ENCODE peak calls at places on chromosomes 11 and 22, in seven cellular contexts. One of them, this sample, is unnamed.

GRCh38 chr11:22115470-22116037 is 77.3 kb upstream of the ANO5 start:
- DNase-seq in body of pancreas: no peak
- DNase-seq in keratinocyte: no peak
- DNase-seq in thoracic aorta: no peak
- DNase-seq in AG09309: no peak
- DNase-seq in ovary: no peak
- DNase-seq in adrenal gland: no peak
- DNase-seq in this sample: no peak

GRCh38 chr22:25814685-25815084 is 72.7 kb downstream of the MYO18B start:
- DNase-seq in body of pancreas: no peak
- DNase-seq in keratinocyte: no peak
- DNase-seq in thoracic aorta: no peak
- DNase-seq in AG09309: no peak
- DNase-seq in ovary: no peak
- DNase-seq in adrenal gland: no peak
- DNase-seq in this sample: no peak

GRCh38 chr22:50699001-50699753 is 26.6 kb downstream of the SHANK3 start:
- DNase-seq in body of pancreas: no peak
- DNase-seq in keratinocyte: no peak
- DNase-seq in thoracic aorta: no peak
- DNase-seq in AG09309: no peak
- DNase-seq in ovary: peak; percentile 5
- DNase-seq in adrenal gland: peak; percentile 5
- DNase-seq in this sample: no peak

GRCh38 chr11:65785329-65786007 is 1.4 kb upstream of the OVOL1 start:
- DNase-seq in body of pancreas: no peak
- DNase-seq in keratinocyte: no peak
- DNase-seq in thoracic aorta: no peak
- DNase-seq in AG09309: no peak
- DNase-seq in ovary: no peak
- DNase-seq in adrenal gland: no peak
- DNase-seq in this sample: no peak

GRCh38 chr11:72263363-72263762 is 19.4 kb upstream of the PHOX2A start:
- DNase-seq in body of pancreas: no peak
- DNase-seq in keratinocyte: no peak
- DNase-seq in thoracic aorta: no peak
- DNase-seq in AG09309: peak; percentile 23
- DNase-seq in ovary: no peak
- DNase-seq in adrenal gland: no peak
- DNase-seq in this sample: no peak

GRCh38 chr11:76768091-76769047 is 14.8 kb upstream of the TSKU start:
- DNase-seq in body of pancreas: no peak
- DNase-seq in keratinocyte: no peak
- DNase-seq in thoracic aorta: no peak
- DNase-seq in AG09309: no peak
- DNase-seq in ovary: no peak
- DNase-seq in adrenal gland: no peak
- DNase-seq in this sample: no peak

GRCh38 chr11:78265326-78265725 is 76.6 kb downstream of the USP35 start:
- DNase-seq in body of pancreas: no peak
- DNase-seq in keratinocyte: no peak
- DNase-seq in thoracic aorta: no peak
- DNase-seq in AG09309: no peak
- DNase-seq in ovary: no peak
- DNase-seq in adrenal gland: no peak
- DNase-seq in this sample: no peak

GRCh38 chr11:36385121-36385530 is 89.0 kb downstream of the PRR5L start:
- DNase-seq in body of pancreas: no peak
- DNase-seq in keratinocyte: no peak
- DNase-seq in thoracic aorta: no peak
- DNase-seq in AG09309: no peak
- DNase-seq in ovary: no peak
- DNase-seq in adrenal gland: no peak
- DNase-seq in this sample: no peak

GRCh38 chr11:5237384-5237783 is 3.1 kb upstream of the HBD start:
- DNase-seq in body of pancreas: no peak
- DNase-seq in keratinocyte: no peak
- DNase-seq in thoracic aorta: no peak
- DNase-seq in AG09309: no peak
- DNase-seq in ovary: no peak
- DNase-seq in adrenal gland: no peak
- DNase-seq in this sample: no peak

GRCh38 chr22:44405661-44406060 is 92.4 kb downstream of the RTL6 start:
- DNase-seq in body of pancreas: no peak
- DNase-seq in keratinocyte: no peak
- DNase-seq in thoracic aorta: no peak
- DNase-seq in AG09309: no peak
- DNase-seq in ovary: no peak
- DNase-seq in adrenal gland: no peak
- DNase-seq in this sample: no peak

GRCh38 chr11:66880484-66881211 is 23.8 kb downstream of the LRFN4 start:
- DNase-seq in body of pancreas: no peak
- DNase-seq in keratinocyte: peak; percentile 71
- DNase-seq in thoracic aorta: no peak
- DNase-seq in AG09309: no peak
- DNase-seq in ovary: peak; percentile 21
- DNase-seq in adrenal gland: no peak
- DNase-seq in this sample: no peak

GRCh38 chr22:47623056-47623739 is 860.7 kb downstream of the TBC1D22A start:
- DNase-seq in body of pancreas: no peak
- DNase-seq in keratinocyte: no peak
- DNase-seq in thoracic aorta: no peak
- DNase-seq in AG09309: no peak
- DNase-seq in ovary: no peak
- DNase-seq in adrenal gland: no peak
- DNase-seq in this sample: no peak

GRCh38 chr22:23068096-23068831 is 2.1 kb upstream of the GNAZ start:
- DNase-seq in body of pancreas: peak; percentile 14
- DNase-seq in keratinocyte: no peak
- DNase-seq in thoracic aorta: no peak
- DNase-seq in AG09309: no peak
- DNase-seq in ovary: no peak
- DNase-seq in adrenal gland: peak; percentile 5
- DNase-seq in this sample: no peak

GRCh38 chr11:67504023-67504949 is 877 bp downstream of the PITPNM1 start:
- DNase-seq in body of pancreas: peak; percentile 39
- DNase-seq in keratinocyte: no peak
- DNase-seq in thoracic aorta: no peak
- DNase-seq in AG09309: no peak
- DNase-seq in ovary: no peak
- DNase-seq in adrenal gland: peak; percentile 61
- DNase-seq in this sample: peak; percentile 37

GRCh38 chr11:103085758-103086365 is 6.1 kb downstream of the DCUN1D5 start:
- DNase-seq in body of pancreas: no peak
- DNase-seq in keratinocyte: no peak
- DNase-seq in thoracic aorta: no peak
- DNase-seq in AG09309: no peak
- DNase-seq in ovary: no peak
- DNase-seq in adrenal gland: no peak
- DNase-seq in this sample: no peak

GRCh38 chr11:18754308-18754707 is 28.3 kb upstream of the IGSF22 start:
- DNase-seq in body of pancreas: no peak
- DNase-seq in keratinocyte: no peak
- DNase-seq in thoracic aorta: no peak
- DNase-seq in AG09309: no peak
- DNase-seq in ovary: no peak
- DNase-seq in adrenal gland: no peak
- DNase-seq in this sample: no peak

GRCh38 chr22:46058591-46059519 is 81.9 kb upstream of the WNT7B start:
- DNase-seq in body of pancreas: peak; percentile 16
- DNase-seq in keratinocyte: no peak
- DNase-seq in thoracic aorta: no peak
- DNase-seq in AG09309: no peak
- DNase-seq in ovary: peak; percentile 46
- DNase-seq in adrenal gland: peak; percentile 13
- DNase-seq in this sample: no peak

GRCh38 chr22:20008221-20008995 is 8.2 kb downstream of the ARVCF start:
- DNase-seq in body of pancreas: no peak
- DNase-seq in keratinocyte: no peak
- DNase-seq in thoracic aorta: no peak
- DNase-seq in AG09309: no peak
- DNase-seq in ovary: peak; percentile 5
- DNase-seq in adrenal gland: no peak
- DNase-seq in this sample: no peak

DNA sequence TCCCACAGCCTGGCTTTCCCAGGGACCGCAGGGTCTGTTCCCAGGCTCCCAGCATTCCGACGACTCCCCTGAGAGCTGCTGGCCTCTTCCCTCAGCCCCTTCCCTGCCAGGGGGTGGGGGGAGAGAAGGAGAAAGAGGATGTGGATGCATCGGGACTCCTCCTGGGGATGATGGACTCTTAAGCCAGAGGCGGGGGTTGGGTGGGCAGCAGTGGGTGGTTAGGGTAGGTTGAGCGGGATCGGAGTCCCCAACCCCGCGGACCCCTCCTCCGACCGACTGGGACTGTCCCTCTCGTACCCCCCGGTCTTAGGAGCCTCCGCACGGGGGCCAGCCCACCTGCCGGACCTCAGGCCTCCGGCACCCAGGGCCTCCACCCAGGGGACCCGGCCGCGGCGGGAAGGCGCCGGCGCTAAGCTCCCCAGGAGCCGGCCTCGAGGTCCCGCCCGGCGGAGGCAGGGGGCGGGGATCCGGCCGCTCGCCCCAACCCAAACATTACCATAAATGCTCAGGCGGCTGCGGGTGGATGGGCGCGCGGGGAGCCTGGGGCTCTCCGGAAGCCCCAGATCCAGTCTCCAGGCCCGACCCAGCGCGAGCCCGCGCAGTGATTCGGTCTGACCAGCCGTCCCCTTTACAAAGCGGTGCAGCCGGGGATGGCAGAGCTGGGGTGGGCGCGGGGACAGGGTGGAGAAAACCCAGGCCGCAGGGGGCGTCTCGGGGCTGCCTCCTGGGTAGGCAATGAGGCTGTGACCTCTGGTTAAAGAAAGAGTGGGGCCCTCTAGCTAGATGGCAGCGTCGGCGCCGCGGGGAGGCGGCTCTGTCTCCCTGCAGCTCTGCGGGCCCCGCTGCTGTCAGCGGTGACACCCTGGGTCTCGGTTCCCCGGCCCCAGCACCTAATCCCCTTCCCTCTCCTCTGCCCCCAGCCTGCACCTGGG is 3.9 kb upstream of the MCAM start:
- DNase-seq in body of pancreas: no peak
- DNase-seq in keratinocyte: no peak
- DNase-seq in thoracic aorta: no peak
- DNase-seq in AG09309: no peak
- DNase-seq in ovary: peak; percentile 49
- DNase-seq in adrenal gland: peak; percentile 32
- DNase-seq in this sample: peak; percentile 63
- TF ChIP-seq CTCF in body of pancreas: no peak
- TF ChIP-seq CTCF in keratinocyte: no peak
- TF ChIP-seq CTCF in thoracic aorta: no peak
- TF ChIP-seq CTCF in AG09309: no peak
- TF ChIP-seq CTCF in ovary: no peak
- TF ChIP-seq CTCF in adrenal gland: no peak
- TF ChIP-seq CTCF in this sample: no peak

GRCh38 chr22:17266261-17266971 is 47.2 kb upstream of the ADA2 start:
- DNase-seq in body of pancreas: no peak
- DNase-seq in keratinocyte: no peak
- DNase-seq in thoracic aorta: no peak
- DNase-seq in AG09309: no peak
- DNase-seq in ovary: no peak
- DNase-seq in adrenal gland: no peak
- DNase-seq in this sample: peak; percentile 30
- TF ChIP-seq CTCF in body of pancreas: no peak
- TF ChIP-seq CTCF in keratinocyte: no peak
- TF ChIP-seq CTCF in thoracic aorta: no peak
- TF ChIP-seq CTCF in AG09309: no peak
- TF ChIP-seq CTCF in ovary: no peak
- TF ChIP-seq CTCF in adrenal gland: no peak
- TF ChIP-seq CTCF in this sample: no peak

DNA sequence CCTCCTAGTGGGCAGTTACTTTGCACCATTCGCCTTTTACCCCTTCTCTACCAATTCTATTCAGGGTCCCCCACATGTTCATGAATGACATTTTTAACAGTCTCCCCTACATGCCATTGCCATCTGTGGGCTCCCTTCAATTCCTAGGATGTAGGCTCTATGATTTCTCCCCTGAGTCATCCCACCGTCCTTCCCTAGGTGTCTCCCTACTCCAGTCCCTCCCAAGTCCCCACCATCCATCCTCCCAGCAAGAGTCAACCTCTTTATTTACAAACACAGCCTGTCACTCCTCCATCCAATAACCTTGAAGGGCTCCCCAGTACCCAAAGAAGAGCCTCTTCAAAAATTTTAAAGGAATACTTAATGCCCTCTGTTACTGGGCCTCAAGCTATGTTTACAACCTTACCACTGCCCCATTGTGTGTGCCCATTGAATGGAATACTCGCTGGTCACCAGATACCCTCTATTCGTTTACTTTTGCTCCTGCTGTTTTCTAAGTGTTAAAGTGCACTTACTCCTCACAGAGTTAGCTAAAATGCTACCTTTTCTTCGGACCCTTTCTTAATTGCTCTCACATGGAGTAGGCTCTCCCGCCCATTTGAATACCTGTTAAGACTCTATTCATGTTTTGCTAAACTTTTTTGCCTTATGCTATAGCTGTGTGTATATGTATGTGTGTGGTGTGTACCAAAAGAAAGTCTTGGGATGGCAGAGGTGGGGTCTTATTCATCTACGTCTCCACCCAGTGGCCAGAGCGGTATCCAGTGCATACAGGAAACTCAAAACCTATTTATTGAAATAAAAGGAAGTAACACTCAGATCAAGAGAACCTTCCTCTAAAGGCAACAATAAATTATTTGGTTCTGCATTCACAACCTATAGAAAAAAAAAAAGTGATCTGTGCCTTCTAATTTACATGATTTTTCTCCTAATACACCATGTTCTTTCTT is 235.8 kb upstream of the CCDC90B start:
- DNase-seq in body of pancreas: no peak
- DNase-seq in keratinocyte: no peak
- DNase-seq in thoracic aorta: no peak
- DNase-seq in AG09309: peak; percentile 2
- DNase-seq in ovary: no peak
- DNase-seq in adrenal gland: no peak
- DNase-seq in this sample: peak; percentile 7
- TF ChIP-seq CTCF in body of pancreas: no peak
- TF ChIP-seq CTCF in keratinocyte: no peak
- TF ChIP-seq CTCF in thoracic aorta: no peak
- TF ChIP-seq CTCF in AG09309: peak; percentile 65
- TF ChIP-seq CTCF in ovary: no peak
- TF ChIP-seq CTCF in adrenal gland: no peak
- TF ChIP-seq CTCF in this sample: no peak

GRCh38 chr11:37710031-37710430 is 1112.0 kb upstream of the RAG2 start:
- DNase-seq in body of pancreas: no peak
- DNase-seq in keratinocyte: no peak
- DNase-seq in thoracic aorta: no peak
- DNase-seq in AG09309: peak; percentile 13
- DNase-seq in ovary: no peak
- DNase-seq in adrenal gland: no peak
- DNase-seq in this sample: no peak

DNA sequence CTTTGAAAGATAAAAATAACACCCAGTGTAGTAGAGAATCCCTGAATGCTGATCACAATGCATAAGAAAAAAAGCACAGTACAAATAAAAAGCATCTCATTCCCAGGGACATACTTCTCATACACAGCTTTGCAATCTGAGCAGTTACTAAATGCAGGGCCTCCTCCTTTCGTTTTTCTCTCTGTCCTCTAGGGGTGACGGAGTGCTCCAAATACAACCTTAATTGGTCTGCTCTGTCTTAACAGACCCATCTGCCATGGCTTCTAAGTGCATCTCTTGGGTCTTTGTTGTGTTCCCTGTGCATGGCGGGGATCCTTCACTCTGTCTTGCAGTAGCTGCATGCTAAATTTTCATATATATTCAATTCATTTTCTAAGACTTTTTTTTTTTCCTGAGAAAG is 1114.2 kb upstream of the RAG2 start:
- DNase-seq in body of pancreas: no peak
- DNase-seq in keratinocyte: no peak
- DNase-seq in thoracic aorta: no peak
- DNase-seq in AG09309: no peak
- DNase-seq in ovary: no peak
- DNase-seq in adrenal gland: no peak
- DNase-seq in this sample: no peak
- TF ChIP-seq CTCF in body of pancreas: no peak
- TF ChIP-seq CTCF in keratinocyte: no peak
- TF ChIP-seq CTCF in thoracic aorta: no peak
- TF ChIP-seq CTCF in AG09309: no peak
- TF ChIP-seq CTCF in ovary: no peak
- TF ChIP-seq CTCF in adrenal gland: no peak
- TF ChIP-seq CTCF in this sample: no peak